ENCODE peak calls at places on chromosomes 5 and 9, in ten cellular contexts. A is A549, M is lower lobe of right lung, U is heart right ventricle, F is upper lobe of right lung, H is ovary, Q is left lung, O is SK-N-SH, G is astrocyte, J is esophagus squamous epithelium. Z is an unnamed sample.

GRCh38 chr5:41793156-41793770 is 77.0 kb downstream of the OXCT1 start:
- DNase-seq in U (no peak), G (peak; percentile 70), H (no peak), Q (no peak), O (peak; percentile 60), A (no peak), M (no peak), F (no peak), J (no peak), Z (peak; percentile 86)

GRCh38 chr9:128117613-128118471 is 9.7 kb downstream of the PTGES2 start:
- DNase-seq in J (peak; percentile 56), G (peak; percentile 52), A (peak; percentile 88), F (peak; percentile 96), U (peak; percentile 93), Q (peak; percentile 92), M (peak; percentile 95), H (peak; percentile 91), O (peak; percentile 91), Z (peak; percentile 96)

GRCh38 chr5:72503888-72504491 is 3.2 kb downstream of the ZNF366 start:
- DNase-seq in G (no peak), O (no peak), F (no peak), H (no peak), Q (no peak), M (no peak), U (no peak), J (no peak), A (peak; percentile 15), Z (peak; percentile 36)

GRCh38 chr9:107614765-107615164 is 125.2 kb upstream of the KLF4 start:
- DNase-seq in J (no peak), M (no peak), F (no peak), U (no peak), H (no peak), Q (no peak), A (no peak), O (no peak), G (no peak), Z (no peak)

GRCh38 chr5:138844812-138845513 is 30.2 kb downstream of the LRRTM2 start:
- DNase-seq in J (no peak), F (no peak), H (no peak), U (no peak), O (no peak), G (peak; percentile 94), A (no peak), M (no peak), Q (no peak), Z (peak; percentile 75)

GRCh38 chr5:1564824-1565736 is 41.3 kb upstream of the LPCAT1 start:
- DNase-seq in G (no peak), J (no peak), A (no peak), F (no peak), O (no peak), Q (no peak), U (no peak), H (no peak), M (no peak), Z (no peak)

GRCh38 chr5:116573279-116573616 is 1.4 kb downstream of the SEMA6A start:
- DNase-seq in Q (no peak), F (peak; percentile 63), J (no peak), A (peak; percentile 9), O (peak; percentile 64), G (no peak), U (no peak), M (peak; percentile 47), H (no peak), Z (peak; percentile 8)

GRCh38 chr5:1505506-1506241 is 18.1 kb downstream of the LPCAT1 start:
- DNase-seq in J (no peak), M (peak; percentile 51), Q (no peak), U (no peak), H (no peak), O (no peak), A (no peak), G (no peak), F (no peak), Z (no peak)

GRCh38 chr9:77751341-77752091 is 103.4 kb upstream of the GNA14 start:
- DNase-seq in J (no peak), F (no peak), Q (no peak), H (no peak), U (peak; percentile 61), M (no peak), O (peak; percentile 72), G (peak; percentile 80), A (peak; percentile 13), Z (peak; percentile 89)

GRCh38 chr9:130447193-130447816 is 2.5 kb downstream of the ASS1 start:
- DNase-seq in A (no peak), G (no peak), H (no peak), U (no peak), J (no peak), Q (no peak), F (no peak), O (no peak), M (no peak), Z (no peak)

GRCh38 chr9:96027271-96028131 is 152.0 kb downstream of the ERCC6L2 start:
- DNase-seq in H (no peak), A (no peak), U (no peak), M (no peak), O (peak; percentile 41), G (no peak), Q (no peak), F (peak; percentile 64), J (no peak), Z (no peak)

GRCh38 chr9:124290743-124291554 is 33.2 kb downstream of the NEK6 start:
- DNase-seq in F (no peak), H (no peak), G (no peak), O (no peak), A (no peak), U (no peak), J (no peak), Q (no peak), M (no peak), Z (no peak)
- H3K4me3 ChIP-seq in F (no peak overlapping the region), H (no peak overlapping the region), G (no peak overlapping the region), O (no peak overlapping the region), A (no peak overlapping the region), U (no peak overlapping the region), J (no peak overlapping the region), Q (no peak overlapping the region), M (no peak overlapping the region), Z (no peak overlapping the region)

DNA sequence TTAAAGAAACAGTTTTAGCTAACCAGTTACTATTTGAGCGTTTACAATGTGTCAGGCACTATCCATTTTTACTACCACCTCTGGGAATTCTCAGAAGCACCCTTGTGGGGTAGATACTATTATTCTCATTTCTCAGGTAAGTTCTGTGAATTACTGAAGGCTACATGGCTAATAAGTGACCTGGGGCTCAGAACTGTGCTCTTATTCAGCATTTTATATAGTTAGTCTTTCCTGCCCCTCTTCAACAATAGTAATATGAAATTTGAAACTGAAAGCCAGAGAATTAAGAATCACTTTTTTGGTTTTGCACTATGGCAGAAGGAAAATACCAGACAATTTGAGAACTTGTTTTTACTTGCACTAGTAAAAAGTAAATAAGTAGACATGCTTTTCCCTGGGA is 11.8 kb downstream of the ELL2 start:
- DNase-seq in Q (no peak), O (no peak), U (no peak), A (no peak), M (no peak), F (no peak), H (no peak), J (no peak), G (no peak), Z (no peak)
- H3K4me1 ChIP-seq in Q (peaks cover 32% of the 10 kb centered on the region), O (no peaks in the 10 kb centered on the region), U (peaks cover 34% of the 10 kb centered on the region), A (peaks cover 9% of the 10 kb centered on the region), M (peaks cover 23% of the 10 kb centered on the region), F (peaks cover 1% of the 10 kb centered on the region), H (peaks cover 2% of the 10 kb centered on the region), J (peaks cover 18% of the 10 kb centered on the region), G (peaks cover 3% of the 10 kb centered on the region), Z (peaks cover 80% of the 10 kb centered on the region)

GRCh38 chr5:150155258-150156032 is at the start of gene PDGFRB:
- DNase-seq in O (peak; percentile 88), H (peak; percentile 97), J (no peak), F (peak; percentile 80), U (peak; percentile 91), A (no peak), M (peak; percentile 70), G (peak; percentile 78), Q (peak; percentile 82), Z (peak; percentile 95)

GRCh38 chr5:150156540-150156939 is 895 bp upstream of the PDGFRB start:
- DNase-seq in F (no peak), U (no peak), H (no peak), J (no peak), A (no peak), G (no peak), O (no peak), M (no peak), Q (no peak), Z (no peak)

GRCh38 chr5:150154618-150155134 is 969 bp downstream of the PDGFRB start:
- DNase-seq in G (no peak), Q (no peak), A (no peak), J (no peak), H (no peak), M (no peak), U (no peak), F (no peak), O (no peak), Z (no peak)

GRCh38 chr5:150153957-150154617 is 1.6 kb downstream of the PDGFRB start:
- DNase-seq in A (no peak), M (no peak), H (peak; percentile 45), J (no peak), O (no peak), F (no peak), U (no peak), G (peak; percentile 76), Q (no peak), Z (peak; percentile 76)

DNA sequence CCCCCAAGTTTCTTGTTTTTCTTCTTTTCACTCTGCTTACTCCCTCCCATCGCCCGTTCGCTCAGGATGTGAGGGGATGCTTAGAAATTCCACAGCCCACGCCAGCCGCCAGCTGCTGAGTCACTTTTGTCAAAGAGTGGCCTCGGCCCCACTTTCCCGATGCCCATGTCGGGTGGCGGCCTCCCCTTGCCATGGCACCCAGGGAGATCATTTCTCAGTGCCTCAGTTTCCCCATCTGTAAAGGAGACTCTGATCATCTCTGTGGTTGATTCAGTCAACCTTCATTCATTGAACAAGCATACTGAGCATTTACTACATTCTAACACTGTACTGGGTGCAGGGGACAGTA is 362 bp upstream of the PDGFRB start:
- DNase-seq in A (no peak), M (no peak), Q (no peak), J (no peak), O (no peak), F (no peak), H (no peak), G (no peak), U (peak; percentile 45), Z (no peak)
- H3K4me3 ChIP-seq in A (no peak overlapping the region), M (peak overlapping the region; percentile 54), Q (peak overlapping the region; percentile 31), J (peak overlapping the region; percentile 66), O (peak overlapping the region; percentile 67), F (peak overlapping the region; percentile 56), H (peak overlapping the region; percentile 59), G (peak overlapping the region; percentile 68), U (peak overlapping the region; percentile 45), Z (peak overlapping the region; percentile 93)

DNA sequence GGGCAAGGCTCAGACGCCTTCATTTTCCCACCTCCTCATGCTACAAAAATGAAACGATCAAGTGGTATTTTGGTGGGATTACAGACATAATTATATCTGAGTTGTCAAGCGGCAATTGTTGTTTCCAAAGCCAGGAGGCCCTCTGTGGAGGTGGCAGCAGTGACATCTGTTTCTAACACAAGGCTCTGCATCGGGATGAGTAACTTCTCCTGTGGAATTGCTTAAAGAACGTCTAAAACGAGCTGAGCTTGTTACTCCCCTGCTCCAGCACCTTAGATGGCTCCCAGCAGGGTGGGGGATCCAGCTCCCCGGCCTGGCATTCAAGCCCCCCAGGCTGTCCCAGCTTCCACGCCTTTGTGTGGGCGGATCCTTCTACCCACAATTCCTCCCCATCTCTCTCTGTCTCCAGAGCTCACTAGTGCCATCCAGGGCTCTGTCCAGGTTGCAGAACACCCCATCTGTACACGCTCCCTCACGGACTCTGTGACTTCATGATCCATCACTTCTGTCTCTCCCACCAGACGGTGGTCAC is 36.8 kb downstream of the DAB2IP start:
- DNase-seq in F (peak; percentile 38), G (no peak), O (no peak), A (no peak), J (no peak), M (peak; percentile 10), H (no peak), Q (no peak), U (no peak), Z (no peak)
- H3K4me1 ChIP-seq in F (peaks cover 17% of the 10 kb centered on the region), G (peaks cover 9% of the 10 kb centered on the region), O (peaks cover 9% of the 10 kb centered on the region), A (peaks cover 10% of the 10 kb centered on the region), J (no peaks in the 10 kb centered on the region), M (peaks cover 28% of the 10 kb centered on the region), H (peaks cover 16% of the 10 kb centered on the region), Q (peaks cover 14% of the 10 kb centered on the region), U (peaks cover 71% of the 10 kb centered on the region), Z (no peaks in the 10 kb centered on the region)